ENCODE peak calls at places on chromosomes 2 and 18, in four cellular contexts. One of them, this sample, is unnamed. For H3K36me3, the result is how much of the 10 kb centered on the place peaks cover.

GRCh38 chr2:230925879-230926765 is 1.1 kb upstream of the GPR55 start:
- DNase-seq in cardiac muscle cell: no peak
- DNase-seq in endodermal cell: peak
- DNase-seq in fibroblast of lung: no peak
- DNase-seq in this sample: peak

GRCh38 chr2:51624995-51625394 is 593.1 kb upstream of the NRXN1 start:
- DNase-seq in endodermal cell: no peak
- DNase-seq in cardiac muscle cell: no peak
- DNase-seq in fibroblast of lung: peak
- DNase-seq in this sample: peak

GRCh38 chr2:232854082-232854481 is 16.0 kb upstream of the SNORC start:
- DNase-seq in endodermal cell: no peak
- DNase-seq in cardiac muscle cell: peak
- DNase-seq in fibroblast of lung: peak
- DNase-seq in this sample: peak

GRCh38 chr2:188189356-188189755 is 102.3 kb upstream of the GULP1 start:
- DNase-seq in cardiac muscle cell: no peak
- DNase-seq in endodermal cell: no peak
- DNase-seq in fibroblast of lung: peak
- DNase-seq in this sample: peak

GRCh38 chr2:18940184-18940583 is 350.8 kb upstream of the NT5C1B start:
- DNase-seq in fibroblast of lung: no peak
- DNase-seq in endodermal cell: no peak
- DNase-seq in cardiac muscle cell: no peak
- DNase-seq in this sample: no peak

GRCh38 chr18:54736981-54737380 is 91.3 kb upstream of the RAB27B start:
- DNase-seq in cardiac muscle cell: no peak
- DNase-seq in fibroblast of lung: peak
- DNase-seq in endodermal cell: no peak
- DNase-seq in this sample: peak

GRCh38 chr2:202306034-202306433 is 40.5 kb downstream of the NOP58 start:
- DNase-seq in cardiac muscle cell: no peak
- DNase-seq in endodermal cell: peak
- DNase-seq in fibroblast of lung: no peak
- DNase-seq in this sample: no peak

GRCh38 chr2:229083606-229084349 is 187.3 kb downstream of the PID1 start:
- DNase-seq in cardiac muscle cell: no peak
- DNase-seq in endodermal cell: no peak
- DNase-seq in fibroblast of lung: no peak
- DNase-seq in this sample: no peak

GRCh38 chr2:29844713-29845320 is 76.6 kb downstream of the ALK start:
- DNase-seq in fibroblast of lung: peak
- DNase-seq in cardiac muscle cell: no peak
- DNase-seq in endodermal cell: no peak
- DNase-seq in this sample: peak

GRCh38 chr2:45218931-45219339 is 209.7 kb upstream of the SIX2 start:
- DNase-seq in cardiac muscle cell: no peak
- DNase-seq in endodermal cell: peak
- DNase-seq in fibroblast of lung: no peak
- DNase-seq in this sample: peak

GRCh38 chr2:10045561-10046355 is 2.4 kb downstream of the KLF11 start:
- DNase-seq in endodermal cell: peak
- DNase-seq in fibroblast of lung: no peak
- DNase-seq in cardiac muscle cell: no peak
- DNase-seq in this sample: no peak

GRCh38 chr2:151071382-151071781 is 190.3 kb downstream of the RBM43 start:
- DNase-seq in fibroblast of lung: peak
- DNase-seq in cardiac muscle cell: peak
- DNase-seq in endodermal cell: peak
- DNase-seq in this sample: peak

GRCh38 chr2:240237609-240238151 is 97.2 kb upstream of the OTOS start:
- DNase-seq in fibroblast of lung: peak
- DNase-seq in cardiac muscle cell: peak
- DNase-seq in endodermal cell: peak
- DNase-seq in this sample: peak

GRCh38 chr2:201882353-201883095 is 76.2 kb downstream of the CDK15 start:
- DNase-seq in endodermal cell: no peak
- DNase-seq in cardiac muscle cell: peak
- DNase-seq in fibroblast of lung: peak
- DNase-seq in this sample: no peak

GRCh38 chr2:134919360-134920210 is 963 bp downstream of the CCNT2 start:
- DNase-seq in cardiac muscle cell: peak
- DNase-seq in endodermal cell: no peak
- DNase-seq in fibroblast of lung: peak
- DNase-seq in this sample: peak

GRCh38 chr18:616380-616995 is 19.7 kb downstream of the CLUL1 start:
- DNase-seq in cardiac muscle cell: peak
- DNase-seq in fibroblast of lung: peak
- DNase-seq in endodermal cell: no peak
- DNase-seq in this sample: peak

GRCh38 chr2:120885311-120885710 is 149.6 kb downstream of the GLI2 start:
- DNase-seq in fibroblast of lung: no peak
- DNase-seq in endodermal cell: no peak
- DNase-seq in cardiac muscle cell: no peak
- DNase-seq in this sample: no peak

GRCh38 chr2:225429718-225430117 is 30.2 kb downstream of the NYAP2 start:
- DNase-seq in endodermal cell: no peak
- DNase-seq in cardiac muscle cell: peak
- DNase-seq in fibroblast of lung: peak
- DNase-seq in this sample: peak

GRCh38 chr2:43024515-43024962 is 201.9 kb downstream of the ZFP36L2 start:
- DNase-seq in cardiac muscle cell: peak
- DNase-seq in endodermal cell: peak
- DNase-seq in fibroblast of lung: peak
- DNase-seq in this sample: peak

DNA sequence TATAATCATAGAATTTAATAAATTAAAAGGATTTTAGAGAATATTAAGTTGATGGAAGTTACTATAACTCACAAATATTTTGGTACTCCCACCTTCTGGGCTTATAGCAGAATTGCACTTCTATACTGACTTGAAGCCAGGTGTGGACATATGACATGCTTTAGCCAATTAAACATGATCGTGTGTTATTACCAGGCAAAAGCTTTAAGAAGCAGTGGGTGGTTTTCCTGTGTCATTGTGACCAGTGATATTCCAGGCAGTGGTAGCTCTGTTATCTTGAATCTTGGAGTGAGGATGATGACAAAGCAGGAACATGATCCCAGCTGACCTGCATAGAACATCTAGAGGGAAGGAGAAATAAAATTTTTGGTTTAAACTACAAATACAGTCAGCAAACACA is 370.9 kb upstream of the ZEB2 start:
- DNase-seq in cardiac muscle cell: peak
- DNase-seq in endodermal cell: peak
- DNase-seq in fibroblast of lung: peak
- DNase-seq in this sample: peak
- TF ChIP-seq CTCF in cardiac muscle cell: peak
- TF ChIP-seq CTCF in endodermal cell: peak
- TF ChIP-seq CTCF in fibroblast of lung: peak
- TF ChIP-seq CTCF in this sample: no peak

GRCh38 chr2:117935954-117936353 is 77.9 kb downstream of the CCDC93 start:
- DNase-seq in cardiac muscle cell: no peak
- DNase-seq in endodermal cell: no peak
- DNase-seq in fibroblast of lung: no peak
- DNase-seq in this sample: no peak
- H3K36me3 ChIP-seq in cardiac muscle cell: under half
- H3K36me3 ChIP-seq in endodermal cell: half or more
- H3K36me3 ChIP-seq in fibroblast of lung: under half
- H3K36me3 ChIP-seq in this sample: under half

GRCh38 chr2:179953359-179953758 is 53.7 kb downstream of the CWC22 start:
- DNase-seq in fibroblast of lung: no peak
- DNase-seq in endodermal cell: no peak
- DNase-seq in cardiac muscle cell: no peak
- DNase-seq in this sample: no peak

GRCh38 chr2:179952658-179953057 is 54.4 kb downstream of the CWC22 start:
- DNase-seq in endodermal cell: no peak
- DNase-seq in fibroblast of lung: no peak
- DNase-seq in cardiac muscle cell: no peak
- DNase-seq in this sample: no peak

GRCh38 chr2:179950391-179950790 is 56.7 kb downstream of the CWC22 start:
- DNase-seq in endodermal cell: no peak
- DNase-seq in fibroblast of lung: no peak
- DNase-seq in cardiac muscle cell: no peak
- DNase-seq in this sample: no peak

GRCh38 chr2:179954026-179954425 is 53.1 kb downstream of the CWC22 start:
- DNase-seq in endodermal cell: no peak
- DNase-seq in fibroblast of lung: no peak
- DNase-seq in cardiac muscle cell: no peak
- DNase-seq in this sample: peak

GRCh38 chr2:179951680-179952079 is 55.4 kb downstream of the CWC22 start:
- DNase-seq in cardiac muscle cell: no peak
- DNase-seq in fibroblast of lung: no peak
- DNase-seq in endodermal cell: no peak
- DNase-seq in this sample: no peak
- H3K4me3 ChIP-seq in cardiac muscle cell: no peak
- H3K4me3 ChIP-seq in fibroblast of lung: no peak
- H3K4me3 ChIP-seq in endodermal cell: no peak
- H3K4me3 ChIP-seq in this sample: no peak

DNA sequence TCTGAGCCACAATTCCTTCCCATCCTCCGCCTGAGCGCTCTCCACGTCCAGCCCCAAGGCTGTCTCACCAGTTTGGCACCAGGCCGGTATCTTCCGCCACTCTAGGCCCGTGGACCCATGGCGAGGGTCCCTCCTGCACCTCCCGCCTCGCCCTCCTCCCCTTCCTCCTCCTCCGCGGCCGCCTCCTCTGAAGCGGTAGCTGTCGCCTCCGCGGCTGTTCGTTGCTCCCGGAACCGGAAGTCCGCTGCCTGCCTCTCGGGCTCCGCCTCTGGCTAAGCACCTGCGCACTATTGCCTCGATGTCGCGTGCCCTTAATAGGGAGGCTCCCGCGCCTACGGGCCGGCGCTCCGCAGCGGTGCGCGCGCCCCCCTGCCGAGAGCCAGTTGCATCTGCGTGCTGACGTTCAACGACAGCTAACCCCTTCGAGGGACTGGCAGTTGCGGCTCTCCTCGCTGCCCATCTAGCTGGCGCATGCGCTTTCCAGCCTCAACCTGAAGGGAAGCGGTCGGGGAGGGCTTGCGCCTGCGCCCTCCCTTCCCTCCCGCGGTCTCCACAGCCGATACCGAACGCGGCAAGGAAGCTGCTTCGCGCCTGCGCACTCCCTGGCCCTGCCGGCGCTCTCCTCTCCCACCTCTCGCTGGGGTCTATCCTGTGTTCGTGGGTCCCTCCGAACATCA is at the start of gene MBD1:
- DNase-seq in fibroblast of lung: peak
- DNase-seq in cardiac muscle cell: peak
- DNase-seq in endodermal cell: peak
- DNase-seq in this sample: peak
- TF ChIP-seq CTCF in fibroblast of lung: peak
- TF ChIP-seq CTCF in cardiac muscle cell: peak
- TF ChIP-seq CTCF in endodermal cell: peak
- TF ChIP-seq CTCF in this sample: peak

GRCh38 chr2:110670826-110671225 is 7.0 kb downstream of the BUB1 start:
- DNase-seq in cardiac muscle cell: no peak
- DNase-seq in fibroblast of lung: no peak
- DNase-seq in endodermal cell: no peak
- DNase-seq in this sample: no peak
- H3K36me3 ChIP-seq in cardiac muscle cell: under half
- H3K36me3 ChIP-seq in fibroblast of lung: under half
- H3K36me3 ChIP-seq in endodermal cell: half or more
- H3K36me3 ChIP-seq in this sample: under half

DNA sequence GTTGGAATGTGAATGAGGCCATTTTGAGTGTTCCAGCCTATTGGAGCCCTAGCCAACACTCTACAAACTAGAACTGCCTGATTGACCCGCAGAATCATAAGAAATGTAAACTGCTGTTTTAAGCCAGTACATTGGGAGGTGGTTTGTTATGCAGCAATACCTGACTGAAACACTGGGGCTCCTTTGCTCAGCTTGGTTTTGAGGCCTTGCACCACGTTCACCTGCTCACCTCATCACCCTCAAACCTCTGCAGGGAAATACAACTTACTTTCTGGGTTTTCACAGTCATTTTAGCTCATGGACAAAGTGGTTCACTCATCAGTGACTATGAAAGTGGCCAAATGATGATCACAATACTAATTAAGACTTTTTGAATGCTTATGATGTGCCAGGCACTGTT is 10.9 kb upstream of the DARS1 start:
- DNase-seq in fibroblast of lung: no peak
- DNase-seq in cardiac muscle cell: no peak
- DNase-seq in endodermal cell: no peak
- DNase-seq in this sample: no peak
- H3K4me3 ChIP-seq in fibroblast of lung: no peak
- H3K4me3 ChIP-seq in cardiac muscle cell: no peak
- H3K4me3 ChIP-seq in endodermal cell: no peak
- H3K4me3 ChIP-seq in this sample: no peak

GRCh38 chr2:181239400-181239799 is 217.8 kb upstream of the ITGA4 start:
- DNase-seq in endodermal cell: peak
- DNase-seq in cardiac muscle cell: no peak
- DNase-seq in fibroblast of lung: no peak
- DNase-seq in this sample: peak
- TF ChIP-seq CTCF in endodermal cell: peak
- TF ChIP-seq CTCF in cardiac muscle cell: no peak
- TF ChIP-seq CTCF in fibroblast of lung: peak
- TF ChIP-seq CTCF in this sample: peak

DNA sequence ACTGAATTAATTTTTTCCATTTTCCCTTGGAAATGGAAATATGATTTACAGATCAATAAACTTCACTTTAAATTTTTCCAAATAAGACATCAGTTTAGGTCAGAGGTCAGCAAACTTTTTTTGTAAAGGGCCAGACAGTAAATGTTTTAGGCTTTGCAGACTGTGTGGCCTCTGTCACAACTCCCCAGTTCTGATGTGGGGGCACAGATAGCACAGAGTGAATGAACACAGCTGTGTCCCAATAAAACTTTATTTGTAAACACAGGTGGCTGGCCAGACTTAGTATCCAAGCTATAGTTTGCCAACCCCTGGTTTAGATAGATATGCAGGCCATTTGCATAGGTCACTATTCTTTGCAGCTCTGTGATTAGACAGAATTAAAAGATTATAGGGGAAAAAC is 59.9 kb downstream of the WDSUB1 start:
- DNase-seq in fibroblast of lung: no peak
- DNase-seq in endodermal cell: no peak
- DNase-seq in cardiac muscle cell: no peak
- DNase-seq in this sample: no peak
- H3K36me3 ChIP-seq in fibroblast of lung: under half
- H3K36me3 ChIP-seq in endodermal cell: half or more
- H3K36me3 ChIP-seq in cardiac muscle cell: under half
- H3K36me3 ChIP-seq in this sample: under half

This sample was measured in bronchial epithelial cell.